ENCODE peak calls at places on chromosomes 11 and 22, in five cellular contexts. X is right lobe of liver, A is IMR-90, W is ovary, I is heart left ventricle. D is an unnamed sample. For H3K36me3, the result is how much of the 10 kb centered on the place peaks cover.

GRCh38 chr22:49016909-49017768 is 810.5 kb downstream of the BRD1 start:
- DNase-seq in A (no peak), I (no peak), X (peak), W (no peak), D (no peak)

GRCh38 chr11:74689666-74690065 is 41.6 kb downstream of the CHRDL2 start:
- DNase-seq in W (no peak), X (no peak), A (peak), I (no peak), D (no peak)

GRCh38 chr22:21568207-21569075 is 927 bp downstream of the UBE2L3 start:
- DNase-seq in A (peak), W (no peak), I (peak), X (no peak), D (peak)

GRCh38 chr22:25028841-25029141 is 76.3 kb downstream of the KIAA1671 start:
- DNase-seq in I (no peak), X (no peak), W (no peak), A (no peak), D (no peak)

GRCh38 chr11:118744001-118744400 is 47.0 kb downstream of the DDX6 start:
- DNase-seq in A (no peak), X (no peak), W (no peak), I (no peak), D (no peak)

GRCh38 chr11:97345031-97345430 is 955.2 kb downstream of the JRKL start:
- DNase-seq in X (no peak), A (no peak), I (no peak), W (no peak), D (no peak)

GRCh38 chr11:79156031-79156430 is 284.8 kb downstream of the TENM4 start:
- DNase-seq in W (no peak), A (no peak), X (no peak), I (no peak), D (no peak)

GRCh38 chr11:107043242-107043991 is 25.1 kb upstream of the GUCY1A2 start:
- DNase-seq in I (no peak), W (no peak), A (peak), X (no peak), D (no peak)

GRCh38 chr11:21625982-21626381 is 566.9 kb upstream of the ANO5 start:
- DNase-seq in A (no peak), W (no peak), I (peak), X (no peak), D (no peak)

GRCh38 chr22:45608763-45609180 is 62.9 kb upstream of the ATXN10 start:
- DNase-seq in X (no peak), W (no peak), I (no peak), A (peak), D (no peak)

GRCh38 chr22:19942886-19943664 is 1.5 kb upstream of the TXNRD2 start:
- DNase-seq in W (peak), X (peak), I (no peak), A (peak), D (no peak)
- TF ChIP-seq CTCF in W (no peak), X (no peak), I (no peak), A (no peak), D (no peak)

GRCh38 chr11:95149659-95150294 is 60.1 kb downstream of the ENDOD1 start:
- DNase-seq in W (no peak), A (no peak), X (peak), I (peak), D (peak)
- H3K27ac ChIP-seq in W (no peak), A (no peak), X (peak), I (peak), D (peak)

DNA sequence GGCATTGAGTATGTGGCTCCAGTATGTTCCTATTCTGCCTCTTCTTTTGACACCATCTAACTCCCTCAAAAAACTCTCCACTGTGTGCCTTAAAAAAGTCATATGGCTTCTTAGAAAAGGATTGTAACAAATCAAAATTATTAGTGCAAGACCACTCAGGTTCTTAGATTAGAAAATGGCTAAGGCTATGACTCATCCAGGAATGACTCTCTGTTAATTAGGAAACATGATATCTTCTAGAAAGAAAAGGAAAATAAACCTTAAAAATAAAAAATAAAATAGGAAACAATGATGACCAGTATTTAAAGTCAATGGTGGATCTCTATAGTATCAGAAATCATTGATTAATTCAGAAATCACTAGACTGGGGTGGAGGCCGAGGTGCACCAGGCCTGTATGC is 21.7 kb downstream of the SLC25A17 start:
- DNase-seq in W (no peak), I (no peak), A (peak), X (no peak), D (no peak)
- H3K36me3 ChIP-seq in W (under half), I (under half), A (under half), X (under half), D (under half)

DNA sequence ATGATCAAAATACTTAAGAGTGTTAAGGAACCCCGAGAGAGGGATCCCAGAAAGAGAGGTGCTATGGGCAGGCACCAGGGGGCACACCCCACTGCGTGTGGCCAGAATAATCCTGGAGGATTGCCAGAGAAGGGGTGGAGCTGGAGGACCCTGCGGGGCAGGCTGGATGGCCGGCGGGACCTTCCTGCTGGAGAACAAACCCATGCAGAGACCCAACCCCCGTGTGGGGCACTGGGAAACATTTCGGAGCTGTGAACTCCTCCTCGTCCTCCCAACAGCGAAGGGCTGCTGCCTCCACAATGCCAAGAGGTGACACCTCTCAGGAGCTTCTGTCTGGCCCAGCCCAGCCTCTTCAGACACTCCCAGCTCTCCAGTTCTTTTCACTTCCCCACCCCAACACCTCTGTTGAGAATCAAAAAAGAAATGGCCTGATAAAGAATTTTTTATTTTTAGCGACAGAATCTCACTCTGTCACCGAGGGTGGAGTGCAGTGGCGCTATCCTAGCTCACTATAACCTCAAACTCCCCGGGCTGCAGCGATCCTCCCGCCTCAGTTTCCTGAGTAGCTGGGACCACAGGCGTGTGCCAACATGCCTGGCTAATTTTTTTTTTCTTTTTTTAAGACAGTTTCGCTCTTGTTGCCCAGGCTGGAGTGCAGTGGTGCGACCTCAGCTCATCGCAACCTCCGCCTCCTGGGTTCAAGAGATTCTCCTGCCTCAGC is 25.6 kb downstream of the RHOD start:
- DNase-seq in X (no peak), A (no peak), W (peak), I (no peak), D (no peak)
- TF ChIP-seq CTCF in X (no peak), A (no peak), W (no peak), I (no peak), D (no peak)

GRCh38 chr11:7591992-7592391 is 78.2 kb downstream of the PPFIBP2 start:
- DNase-seq in X (no peak), W (no peak), I (no peak), A (no peak), D (no peak)

GRCh38 chr11:7592706-7593105 is 78.9 kb downstream of the PPFIBP2 start:
- DNase-seq in I (peak), X (peak), W (no peak), A (peak), D (peak)

GRCh38 chr11:7589861-7590260 is 76.1 kb downstream of the PPFIBP2 start:
- DNase-seq in X (no peak), A (no peak), W (no peak), I (no peak), D (no peak)

GRCh38 chr11:7590529-7590928 is 76.7 kb downstream of the PPFIBP2 start:
- DNase-seq in A (no peak), W (no peak), I (no peak), X (no peak), D (no peak)

DNA sequence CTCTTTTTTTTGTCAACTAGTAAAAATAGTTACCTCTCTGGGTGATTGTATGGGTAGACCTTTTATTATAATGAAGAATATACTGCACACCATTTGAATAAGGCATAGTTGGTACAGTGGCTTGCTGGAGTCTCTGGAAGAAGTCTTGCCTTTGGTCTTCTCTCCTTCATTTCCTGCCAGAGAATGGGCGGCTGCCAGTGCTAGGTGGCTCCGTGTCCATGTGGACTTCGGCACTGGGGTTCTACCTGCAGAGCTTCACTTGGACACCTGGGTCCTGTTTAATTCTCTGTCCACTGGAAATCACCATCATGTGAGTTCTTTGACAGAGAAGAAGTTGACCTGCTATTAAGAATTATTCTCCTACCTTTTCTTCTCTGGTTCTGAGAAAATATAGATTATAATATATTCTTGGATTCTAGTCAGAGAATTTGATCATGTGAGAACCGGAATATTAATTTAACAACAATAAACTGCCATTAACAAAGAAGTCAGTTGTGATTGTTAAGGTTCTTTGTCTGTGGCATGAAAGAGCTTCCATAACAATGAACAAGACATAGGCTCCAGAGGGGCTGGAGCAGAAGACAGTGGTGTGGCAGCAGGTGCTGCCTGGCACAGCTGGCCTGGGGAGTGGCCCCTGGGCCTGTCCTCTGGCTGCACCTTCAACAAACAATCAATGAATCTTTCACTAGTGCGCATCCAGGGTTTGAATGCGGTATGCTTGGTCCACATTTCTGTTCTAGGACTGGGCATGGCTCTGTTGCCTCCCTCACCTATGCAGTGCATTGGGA is 77.5 kb downstream of the PPFIBP2 start:
- DNase-seq in W (no peak), A (no peak), X (no peak), I (no peak), D (no peak)
- H3K27ac ChIP-seq in W (no peak), A (no peak), X (no peak), I (no peak), D (no peak)

GRCh38 chr22:31588970-31589675 is 72.9 kb downstream of the PISD start:
- DNase-seq in I (no peak), A (no peak), W (no peak), X (peak), D (no peak)

GRCh38 chr22:31586137-31586920 is 75.7 kb downstream of the PISD start:
- DNase-seq in X (no peak), W (no peak), I (no peak), A (peak), D (no peak)

GRCh38 chr22:31585161-31585859 is 76.7 kb downstream of the PISD start:
- DNase-seq in W (no peak), X (no peak), I (no peak), A (peak), D (no peak)

GRCh38 chr22:31583861-31584485 is 78.0 kb downstream of the PISD start:
- DNase-seq in W (no peak), I (no peak), A (peak), X (no peak), D (no peak)

DNA sequence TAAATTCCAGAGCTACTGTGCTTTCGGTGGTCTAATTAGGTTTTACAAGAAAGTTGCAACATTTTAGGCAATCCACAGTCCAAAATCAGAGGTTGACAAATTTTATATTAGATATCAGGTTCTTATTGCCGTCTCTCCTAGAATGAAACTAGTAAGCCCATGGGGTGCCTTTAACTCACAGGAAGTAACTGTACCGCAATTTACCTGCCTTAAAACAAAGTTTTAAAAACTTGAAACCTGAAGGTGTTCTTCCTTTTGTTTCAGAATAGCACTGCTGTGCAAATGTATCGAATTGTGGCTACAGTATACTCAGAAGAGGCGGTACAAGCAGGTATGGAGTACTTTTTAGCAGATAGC is 77.2 kb downstream of the PISD start:
- DNase-seq in W (no peak), A (no peak), X (no peak), I (no peak), D (no peak)
- H3K36me3 ChIP-seq in W (under half), A (under half), X (under half), I (under half), D (under half)

DNA sequence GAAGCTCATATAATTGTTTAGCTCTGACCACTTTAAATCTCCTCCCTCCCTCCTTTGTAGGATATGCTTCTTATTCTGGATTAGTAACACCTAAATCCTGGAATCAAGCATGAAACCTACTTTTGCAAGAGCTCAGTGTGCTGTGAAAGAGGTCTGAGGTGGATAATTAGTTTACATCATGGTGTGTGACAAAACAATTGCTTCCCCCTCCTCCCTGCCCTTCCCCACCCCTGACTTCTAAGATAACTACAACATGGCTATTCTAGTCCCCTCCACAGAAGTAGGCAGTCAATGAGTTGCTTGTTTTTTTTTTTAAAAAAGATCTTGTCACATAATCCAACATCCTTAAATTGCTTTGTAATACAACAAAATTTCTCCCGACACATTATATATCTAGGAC is 314.0 kb downstream of the CADM1 start:
- DNase-seq in W (no peak), A (no peak), X (no peak), I (no peak), D (no peak)
- TF ChIP-seq CTCF in W (no peak), A (no peak), X (no peak), I (no peak), D (no peak)

D was measured in left ventricle myocardium inferior.